ENCODE peak calls at places on chromosomes 12 and 14, in nine cellular contexts. G, R, I, M, Z, N, C, L and D are unnamed samples.

GRCh38 chr12:52231305-52232232 is 1.5 kb upstream of the KRT7 start:
- DNase-seq in G (peak; percentile 59), R (no peak), I (peak; percentile 63), M (no peak), Z (no peak), N (no peak), C (peak; percentile 23), L (no peak), D (no peak)

GRCh38 chr14:92649934-92650545 is 98.4 kb downstream of the LGMN start:
- DNase-seq in G (no peak), R (no peak), I (peak; percentile 85), M (no peak), Z (no peak), N (no peak), C (no peak), L (no peak), D (no peak)

GRCh38 chr14:22977684-22978486 is 4.5 kb downstream of the AJUBA start:
- DNase-seq in G (peak; percentile 80), R (no peak), I (peak; percentile 76), M (peak; percentile 81), Z (no peak), N (no peak), C (peak; percentile 93), L (peak; percentile 90), D (peak; percentile 60)

GRCh38 chr14:56002876-56003625 is 115.2 kb upstream of the PELI2 start:
- DNase-seq in G (no peak), R (peak; percentile 25), I (no peak), M (no peak), Z (peak; percentile 23), N (no peak), C (no peak), L (no peak), D (no peak)

GRCh38 chr14:54798465-54799124 is 104.0 kb downstream of the GCH1 start:
- DNase-seq in G (no peak), R (no peak), I (no peak), M (no peak), Z (no peak), N (no peak), C (no peak), L (no peak), D (no peak)

GRCh38 chr12:52441320-52441911 is 7.2 kb upstream of the KRT75 start:
- DNase-seq in G (peak; percentile 7), R (no peak), I (no peak), M (no peak), Z (no peak), N (no peak), C (no peak), L (peak; percentile 58), D (no peak)

GRCh38 chr14:22434901-22435565 is 154.0 kb downstream of the DAD1 start:
- DNase-seq in G (no peak), R (no peak), I (no peak), M (no peak), Z (no peak), N (no peak), C (no peak), L (no peak), D (no peak)

GRCh38 chr12:21526053-21526452 is at the start of gene SPX:
- DNase-seq in G (no peak), R (no peak), I (no peak), M (no peak), Z (no peak), N (no peak), C (no peak), L (peak; percentile 32), D (peak; percentile 24)

GRCh38 chr14:50333010-50333409 is 20.9 kb downstream of the DMAC2L start:
- DNase-seq in G (no peak), R (no peak), I (no peak), M (no peak), Z (no peak), N (no peak), C (no peak), L (peak; percentile 74), D (no peak)

GRCh38 chr12:12704593-12705230 is 8.7 kb upstream of the GPR19 start:
- DNase-seq in G (peak; percentile 90), R (no peak), I (no peak), M (peak; percentile 94), Z (peak; percentile 88), N (peak; percentile 74), C (peak; percentile 70), L (peak; percentile 96), D (peak; percentile 83)

GRCh38 chr12:109626378-109627115 is 53.0 kb downstream of the MVK start:
- DNase-seq in G (no peak), R (no peak), I (no peak), M (no peak), Z (no peak), N (no peak), C (no peak), L (no peak), D (no peak)

GRCh38 chr12:116456683-116457082 is 102.5 kb upstream of the MAP1LC3B2 start:
- DNase-seq in G (no peak), R (no peak), I (peak; percentile 73), M (no peak), Z (no peak), N (no peak), C (no peak), L (no peak), D (no peak)

GRCh38 chr14:22794533-22794932 is 20.7 kb downstream of the SLC7A7 start:
- DNase-seq in G (no peak), R (no peak), I (no peak), M (no peak), Z (no peak), N (no peak), C (no peak), L (no peak), D (no peak)

GRCh38 chr14:95545769-95546168 is 10.9 kb downstream of the GLRX5 start:
- DNase-seq in G (peak; percentile 37), R (no peak), I (no peak), M (no peak), Z (no peak), N (no peak), C (no peak), L (peak; percentile 97), D (no peak)

GRCh38 chr14:87896393-87897380 is 96.3 kb downstream of the GALC start:
- DNase-seq in G (peak; percentile 60), R (no peak), I (no peak), M (peak; percentile 45), Z (peak; percentile 40), N (peak; percentile 36), C (peak; percentile 33), L (peak; percentile 59), D (peak; percentile 38)

GRCh38 chr12:9378430-9378835 is 170.2 kb upstream of the PZP start:
- DNase-seq in G (no peak), R (no peak), I (no peak), M (no peak), Z (no peak), N (peak; percentile 54), C (peak; percentile 78), L (peak; percentile 35), D (peak; percentile 37)

GRCh38 chr14:72701610-72702009 is 192.3 kb downstream of the DPF3 start:
- DNase-seq in G (no peak), R (no peak), I (peak; percentile 67), M (no peak), Z (no peak), N (no peak), C (peak; percentile 45), L (peak; percentile 22), D (no peak)

GRCh38 chr12:1606021-1606622 is 11.7 kb upstream of the FBXL14 start:
- DNase-seq in G (peak; percentile 99), R (no peak), I (peak; percentile 96), M (peak; percentile 90), Z (peak; percentile 93), N (peak; percentile 39), C (peak; percentile 66), L (peak; percentile 97), D (no peak)

GRCh38 chr14:59303216-59303615 is 114.7 kb downstream of the DAAM1 start:
- DNase-seq in G (no peak), R (no peak), I (no peak), M (no peak), Z (no peak), N (no peak), C (no peak), L (peak; percentile 40), D (peak; percentile 45)

GRCh38 chr12:131720921-131721320 is 10.0 kb downstream of the SFSWAP start:
- DNase-seq in G (no peak), R (no peak), I (no peak), M (no peak), Z (no peak), N (no peak), C (no peak), L (no peak), D (no peak)

GRCh38 chr12:75703131-75703530 is 191.7 kb upstream of the KRR1 start:
- DNase-seq in G (no peak), R (no peak), I (no peak), M (no peak), Z (no peak), N (no peak), C (no peak), L (no peak), D (no peak)

GRCh38 chr14:56119221-56119967 is 1.2 kb downstream of the PELI2 start:
- DNase-seq in G (no peak), R (peak; percentile 11), I (peak; percentile 72), M (no peak), Z (peak; percentile 12), N (peak; percentile 25), C (peak; percentile 72), L (peak; percentile 19), D (no peak)

GRCh38 chr12:118136559-118137003 is 657 bp downstream of the PEBP1 start:
- DNase-seq in G (peak; percentile 29), R (peak; percentile 9), I (peak; percentile 72), M (no peak), Z (peak; percentile 58), N (peak; percentile 21), C (no peak), L (peak; percentile 65), D (peak; percentile 37)

GRCh38 chr12:67754933-67755697 is 106.6 kb downstream of the DYRK2 start:
- DNase-seq in G (no peak), R (no peak), I (no peak), M (no peak), Z (no peak), N (no peak), C (no peak), L (no peak), D (no peak)

GRCh38 chr12:3158851-3159465 is 81.8 kb downstream of the TSPAN9 start:
- DNase-seq in G (no peak), R (no peak), I (no peak), M (no peak), Z (no peak), N (no peak), C (no peak), L (peak; percentile 14), D (no peak)

GRCh38 chr12:123111498-123112165 is 39.3 kb downstream of the PITPNM2 start:
- DNase-seq in G (no peak), R (no peak), I (no peak), M (no peak), Z (no peak), N (no peak), C (no peak), L (peak; percentile 33), D (no peak)

GRCh38 chr12:92785563-92785950 is 82.8 kb downstream of the PLEKHG7 start:
- DNase-seq in G (no peak), R (no peak), I (no peak), M (no peak), Z (no peak), N (no peak), C (no peak), L (no peak), D (no peak)

GRCh38 chr12:57526477-57527126 is 4.0 kb downstream of the MBD6 start:
- DNase-seq in G (no peak), R (no peak), I (no peak), M (no peak), Z (no peak), N (no peak), C (no peak), L (no peak), D (no peak)

GRCh38 chr12:131928080-131928764 is 854 bp upstream of the PUS1 start:
- DNase-seq in G (peak; percentile 51), R (no peak), I (no peak), M (no peak), Z (peak; percentile 55), N (no peak), C (no peak), L (peak; percentile 58), D (no peak)

GRCh38 chr14:79180656-79181055 is 1010.5 kb downstream of the NRXN3 start:
- DNase-seq in G (no peak), R (no peak), I (no peak), M (no peak), Z (no peak), N (no peak), C (no peak), L (no peak), D (no peak)

GRCh38 chr12:87302126-87302732 is 727.0 kb downstream of the C12orf50 start:
- DNase-seq in G (no peak), R (no peak), I (no peak), M (no peak), Z (no peak), N (no peak), C (no peak), L (no peak), D (no peak)